ENCODE peak calls at places on chromosomes 5 and 9, in six cellular contexts. One of them, this sample, is unnamed. For H3K4me1, the result is how much of the 10 kb centered on the place peaks cover.

GRCh38 chr5:128537999-128538248 is at the start of gene FBN2:
- DNase-seq in naive thymus-derived CD4-positive, alpha-beta T cell: no peak
- DNase-seq in lower lobe of right lung: no peak
- DNase-seq in tibial nerve: no peak
- DNase-seq in CD4-positive, CD25-positive, alpha-beta regulatory T cell: no peak
- DNase-seq in right cardiac atrium: no peak
- DNase-seq in this sample: no peak

GRCh38 chr5:110956280-110956912 is 115.1 kb upstream of the TSLP start:
- DNase-seq in CD4-positive, CD25-positive, alpha-beta regulatory T cell: no peak
- DNase-seq in lower lobe of right lung: peak
- DNase-seq in naive thymus-derived CD4-positive, alpha-beta T cell: no peak
- DNase-seq in right cardiac atrium: no peak
- DNase-seq in tibial nerve: no peak
- DNase-seq in this sample: no peak

GRCh38 chr5:148186248-148187003 is 16.4 kb upstream of the SPINK6 start:
- DNase-seq in naive thymus-derived CD4-positive, alpha-beta T cell: no peak
- DNase-seq in lower lobe of right lung: no peak
- DNase-seq in right cardiac atrium: no peak
- DNase-seq in CD4-positive, CD25-positive, alpha-beta regulatory T cell: no peak
- DNase-seq in tibial nerve: no peak
- DNase-seq in this sample: no peak

GRCh38 chr9:14399736-14400657 is 86.1 kb upstream of the NFIB start:
- DNase-seq in right cardiac atrium: no peak
- DNase-seq in naive thymus-derived CD4-positive, alpha-beta T cell: no peak
- DNase-seq in tibial nerve: no peak
- DNase-seq in lower lobe of right lung: no peak
- DNase-seq in CD4-positive, CD25-positive, alpha-beta regulatory T cell: no peak
- DNase-seq in this sample: no peak

GRCh38 chr5:157912621-157913325 is 53.8 kb upstream of the CLINT1 start:
- DNase-seq in lower lobe of right lung: peak
- DNase-seq in CD4-positive, CD25-positive, alpha-beta regulatory T cell: no peak
- DNase-seq in naive thymus-derived CD4-positive, alpha-beta T cell: no peak
- DNase-seq in right cardiac atrium: no peak
- DNase-seq in tibial nerve: no peak
- DNase-seq in this sample: no peak

GRCh38 chr5:76870046-76870445 is 20.2 kb downstream of the S100Z start:
- DNase-seq in naive thymus-derived CD4-positive, alpha-beta T cell: no peak
- DNase-seq in tibial nerve: no peak
- DNase-seq in CD4-positive, CD25-positive, alpha-beta regulatory T cell: no peak
- DNase-seq in right cardiac atrium: no peak
- DNase-seq in lower lobe of right lung: no peak
- DNase-seq in this sample: no peak

GRCh38 chr5:11851402-11851801 is 52.8 kb downstream of the CTNND2 start:
- DNase-seq in tibial nerve: no peak
- DNase-seq in CD4-positive, CD25-positive, alpha-beta regulatory T cell: no peak
- DNase-seq in naive thymus-derived CD4-positive, alpha-beta T cell: no peak
- DNase-seq in right cardiac atrium: no peak
- DNase-seq in lower lobe of right lung: no peak
- DNase-seq in this sample: no peak

GRCh38 chr5:172764861-172765765 is 5.9 kb downstream of the DUSP1 start:
- DNase-seq in lower lobe of right lung: peak
- DNase-seq in tibial nerve: peak
- DNase-seq in naive thymus-derived CD4-positive, alpha-beta T cell: peak
- DNase-seq in CD4-positive, CD25-positive, alpha-beta regulatory T cell: peak
- DNase-seq in right cardiac atrium: peak
- DNase-seq in this sample: peak

GRCh38 chr9:111232997-111233790 is 96.8 kb downstream of the OR2K2 start:
- DNase-seq in tibial nerve: peak
- DNase-seq in lower lobe of right lung: no peak
- DNase-seq in CD4-positive, CD25-positive, alpha-beta regulatory T cell: no peak
- DNase-seq in right cardiac atrium: peak
- DNase-seq in naive thymus-derived CD4-positive, alpha-beta T cell: no peak
- DNase-seq in this sample: no peak

GRCh38 chr5:68288756-68289134 is 73.2 kb downstream of the PIK3R1 start:
- DNase-seq in naive thymus-derived CD4-positive, alpha-beta T cell: no peak
- DNase-seq in CD4-positive, CD25-positive, alpha-beta regulatory T cell: no peak
- DNase-seq in right cardiac atrium: peak
- DNase-seq in tibial nerve: no peak
- DNase-seq in lower lobe of right lung: no peak
- DNase-seq in this sample: peak

GRCh38 chr5:76674330-76675066 is 41.4 kb upstream of the F2R start:
- DNase-seq in CD4-positive, CD25-positive, alpha-beta regulatory T cell: no peak
- DNase-seq in lower lobe of right lung: no peak
- DNase-seq in tibial nerve: no peak
- DNase-seq in right cardiac atrium: no peak
- DNase-seq in naive thymus-derived CD4-positive, alpha-beta T cell: no peak
- DNase-seq in this sample: no peak

GRCh38 chr5:149011731-149012130 is 51.1 kb downstream of the SH3TC2 start:
- DNase-seq in right cardiac atrium: no peak
- DNase-seq in naive thymus-derived CD4-positive, alpha-beta T cell: no peak
- DNase-seq in CD4-positive, CD25-positive, alpha-beta regulatory T cell: no peak
- DNase-seq in lower lobe of right lung: no peak
- DNase-seq in tibial nerve: no peak
- DNase-seq in this sample: no peak

GRCh38 chr5:97528941-97529340 is 345.9 kb upstream of the RIOK2 start:
- DNase-seq in naive thymus-derived CD4-positive, alpha-beta T cell: no peak
- DNase-seq in tibial nerve: no peak
- DNase-seq in CD4-positive, CD25-positive, alpha-beta regulatory T cell: no peak
- DNase-seq in right cardiac atrium: no peak
- DNase-seq in lower lobe of right lung: no peak
- DNase-seq in this sample: no peak

GRCh38 chr5:116421080-116421629 is 153.5 kb downstream of the SEMA6A start:
- DNase-seq in right cardiac atrium: no peak
- DNase-seq in naive thymus-derived CD4-positive, alpha-beta T cell: no peak
- DNase-seq in CD4-positive, CD25-positive, alpha-beta regulatory T cell: no peak
- DNase-seq in tibial nerve: no peak
- DNase-seq in lower lobe of right lung: no peak
- DNase-seq in this sample: no peak

GRCh38 chr5:151587796-151588606 is 3.1 kb downstream of the FAT2 start:
- DNase-seq in naive thymus-derived CD4-positive, alpha-beta T cell: no peak
- DNase-seq in lower lobe of right lung: no peak
- DNase-seq in CD4-positive, CD25-positive, alpha-beta regulatory T cell: no peak
- DNase-seq in tibial nerve: no peak
- DNase-seq in right cardiac atrium: no peak
- DNase-seq in this sample: no peak

GRCh38 chr5:61686491-61687257 is 354.6 kb downstream of the ZSWIM6 start:
- DNase-seq in CD4-positive, CD25-positive, alpha-beta regulatory T cell: no peak
- DNase-seq in lower lobe of right lung: no peak
- DNase-seq in right cardiac atrium: no peak
- DNase-seq in naive thymus-derived CD4-positive, alpha-beta T cell: no peak
- DNase-seq in tibial nerve: no peak
- DNase-seq in this sample: no peak

GRCh38 chr5:37791321-37791720 is 48.5 kb downstream of the GDNF start:
- DNase-seq in naive thymus-derived CD4-positive, alpha-beta T cell: no peak
- DNase-seq in lower lobe of right lung: no peak
- DNase-seq in right cardiac atrium: no peak
- DNase-seq in tibial nerve: no peak
- DNase-seq in CD4-positive, CD25-positive, alpha-beta regulatory T cell: no peak
- DNase-seq in this sample: no peak

GRCh38 chr9:34256104-34256503 is 73.0 kb downstream of the KIF24 start:
- DNase-seq in CD4-positive, CD25-positive, alpha-beta regulatory T cell: no peak
- DNase-seq in lower lobe of right lung: no peak
- DNase-seq in right cardiac atrium: no peak
- DNase-seq in naive thymus-derived CD4-positive, alpha-beta T cell: no peak
- DNase-seq in tibial nerve: no peak
- DNase-seq in this sample: no peak

GRCh38 chr5:68290260-68290674 is 74.7 kb downstream of the PIK3R1 start:
- DNase-seq in right cardiac atrium: peak
- DNase-seq in tibial nerve: no peak
- DNase-seq in CD4-positive, CD25-positive, alpha-beta regulatory T cell: no peak
- DNase-seq in naive thymus-derived CD4-positive, alpha-beta T cell: no peak
- DNase-seq in lower lobe of right lung: no peak
- DNase-seq in this sample: peak

GRCh38 chr5:151664694-151665583 is 21.8 kb downstream of the SPARC start:
- DNase-seq in CD4-positive, CD25-positive, alpha-beta regulatory T cell: no peak
- DNase-seq in right cardiac atrium: no peak
- DNase-seq in tibial nerve: no peak
- DNase-seq in lower lobe of right lung: no peak
- DNase-seq in naive thymus-derived CD4-positive, alpha-beta T cell: no peak
- DNase-seq in this sample: peak

GRCh38 chr9:71071633-71072032 is 49.8 kb downstream of the TRPM3 start:
- DNase-seq in lower lobe of right lung: no peak
- DNase-seq in naive thymus-derived CD4-positive, alpha-beta T cell: no peak
- DNase-seq in CD4-positive, CD25-positive, alpha-beta regulatory T cell: no peak
- DNase-seq in tibial nerve: no peak
- DNase-seq in right cardiac atrium: no peak
- DNase-seq in this sample: no peak

GRCh38 chr9:109253637-109254284 is 67.1 kb downstream of the EPB41L4B start:
- DNase-seq in right cardiac atrium: no peak
- DNase-seq in naive thymus-derived CD4-positive, alpha-beta T cell: no peak
- DNase-seq in lower lobe of right lung: no peak
- DNase-seq in CD4-positive, CD25-positive, alpha-beta regulatory T cell: no peak
- DNase-seq in tibial nerve: no peak
- DNase-seq in this sample: no peak

GRCh38 chr5:16625116-16625515 is 8.3 kb upstream of the RETREG1 start:
- DNase-seq in tibial nerve: no peak
- DNase-seq in lower lobe of right lung: no peak
- DNase-seq in naive thymus-derived CD4-positive, alpha-beta T cell: no peak
- DNase-seq in right cardiac atrium: no peak
- DNase-seq in CD4-positive, CD25-positive, alpha-beta regulatory T cell: no peak
- DNase-seq in this sample: no peak

GRCh38 chr9:99451121-99451606 is 229.1 kb downstream of the SEC61B start:
- DNase-seq in tibial nerve: no peak
- DNase-seq in naive thymus-derived CD4-positive, alpha-beta T cell: no peak
- DNase-seq in lower lobe of right lung: no peak
- DNase-seq in CD4-positive, CD25-positive, alpha-beta regulatory T cell: no peak
- DNase-seq in right cardiac atrium: peak
- DNase-seq in this sample: peak

GRCh38 chr5:174558190-174558589 is 166.2 kb upstream of the MSX2 start:
- DNase-seq in tibial nerve: no peak
- DNase-seq in naive thymus-derived CD4-positive, alpha-beta T cell: no peak
- DNase-seq in lower lobe of right lung: no peak
- DNase-seq in right cardiac atrium: no peak
- DNase-seq in CD4-positive, CD25-positive, alpha-beta regulatory T cell: no peak
- DNase-seq in this sample: no peak

DNA sequence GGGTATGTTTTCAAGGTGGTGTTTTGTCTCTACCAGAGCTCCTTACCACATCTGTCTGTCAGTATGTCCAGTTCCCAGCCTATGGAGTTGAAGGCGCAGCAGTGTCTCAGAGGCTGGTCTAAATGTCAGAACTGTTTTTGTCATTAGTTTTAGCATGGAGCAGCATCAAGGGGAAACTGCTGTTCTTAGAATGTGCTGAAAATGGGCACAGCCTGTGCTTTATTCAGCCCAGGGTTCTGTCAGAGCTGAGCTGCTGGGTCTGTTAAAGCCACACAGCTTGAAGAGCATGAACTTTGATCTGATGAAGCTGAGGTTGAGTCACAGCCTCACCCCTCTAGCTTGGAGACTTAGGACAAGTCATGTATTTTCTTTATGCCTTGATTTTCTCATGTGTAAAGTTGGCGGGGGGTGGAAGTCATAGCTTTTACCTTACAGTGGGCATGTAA is 71.9 kb downstream of the RALGPS1 start:
- DNase-seq in tibial nerve: no peak
- DNase-seq in right cardiac atrium: no peak
- DNase-seq in lower lobe of right lung: no peak
- DNase-seq in CD4-positive, CD25-positive, alpha-beta regulatory T cell: no peak
- DNase-seq in naive thymus-derived CD4-positive, alpha-beta T cell: no peak
- DNase-seq in this sample: no peak
- H3K4me3 ChIP-seq in tibial nerve: no peak
- H3K4me3 ChIP-seq in right cardiac atrium: no peak
- H3K4me3 ChIP-seq in lower lobe of right lung: no peak
- H3K4me3 ChIP-seq in CD4-positive, CD25-positive, alpha-beta regulatory T cell: peak
- H3K4me3 ChIP-seq in naive thymus-derived CD4-positive, alpha-beta T cell: peak
- H3K4me3 ChIP-seq in this sample: no peak

DNA sequence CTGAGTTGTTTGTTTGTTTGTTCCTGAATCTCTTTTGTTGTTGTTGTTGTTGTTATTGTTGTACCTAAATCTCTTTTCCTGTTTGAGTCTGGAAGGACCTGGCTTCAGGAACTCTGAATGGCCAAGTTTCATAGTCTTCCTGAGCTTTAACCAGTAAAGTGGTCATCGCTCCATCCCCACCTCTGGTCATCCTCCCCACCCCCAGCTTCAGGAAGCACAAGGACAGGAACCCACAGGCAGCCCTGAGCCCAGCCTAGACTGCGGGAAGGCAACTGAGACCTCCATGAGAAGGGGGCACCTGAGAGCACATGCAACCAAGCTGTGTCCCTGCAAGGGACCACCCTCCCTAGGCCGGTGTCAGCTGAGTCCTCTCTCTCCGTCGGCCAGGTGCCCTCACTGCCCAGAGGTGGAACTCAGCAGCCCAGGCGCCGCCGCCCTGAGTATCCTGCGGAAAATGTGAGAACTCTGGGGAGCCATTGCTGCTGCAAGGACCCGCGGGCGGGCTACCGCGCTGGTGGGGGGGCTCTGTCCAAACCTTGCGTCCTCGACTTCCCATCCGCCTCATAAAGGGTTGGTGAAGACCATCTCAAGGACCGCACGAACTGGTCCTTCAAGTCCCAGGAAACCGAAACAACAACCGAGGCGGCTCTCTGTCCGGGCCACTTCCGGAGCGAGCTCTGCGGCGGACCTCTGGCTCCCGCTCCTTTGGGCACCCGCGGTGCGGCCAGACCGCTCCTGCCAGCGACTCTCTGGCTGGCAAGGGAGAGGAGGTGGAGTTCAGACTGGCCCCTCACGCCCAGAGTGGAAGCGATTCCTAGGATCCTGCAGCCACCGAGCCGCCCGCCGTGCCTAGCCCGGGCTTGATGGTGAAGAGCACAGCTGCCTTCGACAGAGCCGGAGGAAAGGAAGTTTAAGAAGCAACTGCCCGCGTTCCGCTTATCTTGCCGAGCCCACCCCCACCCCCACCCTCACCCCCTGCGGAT is 4.2 kb downstream of the BARX1 start:
- DNase-seq in CD4-positive, CD25-positive, alpha-beta regulatory T cell: no peak
- DNase-seq in right cardiac atrium: peak
- DNase-seq in tibial nerve: no peak
- DNase-seq in lower lobe of right lung: no peak
- DNase-seq in naive thymus-derived CD4-positive, alpha-beta T cell: no peak
- DNase-seq in this sample: no peak
- H3K4me1 ChIP-seq in CD4-positive, CD25-positive, alpha-beta regulatory T cell: under half
- H3K4me1 ChIP-seq in right cardiac atrium: under half
- H3K4me1 ChIP-seq in tibial nerve: under half
- H3K4me1 ChIP-seq in lower lobe of right lung: half or more
- H3K4me1 ChIP-seq in naive thymus-derived CD4-positive, alpha-beta T cell: under half
- H3K4me1 ChIP-seq in this sample: half or more

DNA sequence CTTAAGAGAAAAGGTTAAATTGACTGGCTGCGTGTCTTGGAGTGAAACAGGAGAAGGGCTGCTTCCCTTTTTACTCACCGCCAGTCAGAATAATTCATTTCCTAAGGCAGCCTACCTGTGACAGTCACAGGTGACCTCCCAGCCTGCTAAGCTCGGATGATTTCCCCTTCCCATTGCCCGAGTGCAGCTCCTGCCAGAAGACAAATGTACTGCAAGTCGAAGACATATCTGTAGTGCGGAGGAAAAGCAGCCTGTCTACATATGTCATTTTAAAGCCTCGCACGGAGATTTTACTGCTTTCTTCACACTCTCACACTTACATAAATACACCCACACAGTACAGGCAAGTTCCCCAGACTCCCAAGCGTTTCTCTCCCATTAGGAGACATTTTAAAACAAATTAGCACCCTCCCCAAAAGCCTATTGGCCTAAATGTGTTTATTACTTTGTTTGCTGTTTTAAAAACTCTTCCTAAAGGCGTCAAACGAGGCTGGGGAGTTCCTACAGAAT is 665.7 kb upstream of the ZNF608 start:
- DNase-seq in lower lobe of right lung: no peak
- DNase-seq in naive thymus-derived CD4-positive, alpha-beta T cell: no peak
- DNase-seq in tibial nerve: no peak
- DNase-seq in CD4-positive, CD25-positive, alpha-beta regulatory T cell: no peak
- DNase-seq in right cardiac atrium: no peak
- DNase-seq in this sample: no peak
- H3K4me3 ChIP-seq in lower lobe of right lung: peak
- H3K4me3 ChIP-seq in naive thymus-derived CD4-positive, alpha-beta T cell: no peak
- H3K4me3 ChIP-seq in tibial nerve: peak
- H3K4me3 ChIP-seq in CD4-positive, CD25-positive, alpha-beta regulatory T cell: no peak
- H3K4me3 ChIP-seq in right cardiac atrium: peak
- H3K4me3 ChIP-seq in this sample: peak

GRCh38 chr5:40677456-40677855 is 2.3 kb upstream of the PTGER4 start:
- DNase-seq in naive thymus-derived CD4-positive, alpha-beta T cell: no peak
- DNase-seq in tibial nerve: no peak
- DNase-seq in right cardiac atrium: no peak
- DNase-seq in CD4-positive, CD25-positive, alpha-beta regulatory T cell: no peak
- DNase-seq in lower lobe of right lung: no peak
- DNase-seq in this sample: no peak
- H3K4me1 ChIP-seq in naive thymus-derived CD4-positive, alpha-beta T cell: under half
- H3K4me1 ChIP-seq in tibial nerve: under half
- H3K4me1 ChIP-seq in right cardiac atrium: under half
- H3K4me1 ChIP-seq in CD4-positive, CD25-positive, alpha-beta regulatory T cell: under half
- H3K4me1 ChIP-seq in lower lobe of right lung: under half
- H3K4me1 ChIP-seq in this sample: under half

This sample was measured in heart right ventricle.